ENCODE peak calls at places on chromosomes 11 and 22, in five cellular contexts. A is dorsolateral prefrontal cortex; V is germinal center; M is amygdala; E is stimulated activated naive CD8-positive, alpha-beta T cell treated with anti-CD3 and anti-CD28 coated beads, Interleukin-15, amount 100 ng/mL, for 72 hours. H is an unnamed sample.

GRCh38 chr11:27291302-27291889 is 71.6 kb downstream of the CCDC34 start:
- DNase-seq in V (no peak), E (no peak), M (no peak), A (no peak), H (no peak)

GRCh38 chr11:118916842-118917388 is 8.8 kb downstream of the BCL9L start:
- DNase-seq in A (peak; percentile 40), M (no peak), V (no peak), E (peak; percentile 13), H (no peak)

GRCh38 chr11:124536520-124536919 is 6.9 kb downstream of the OR8B12 start:
- DNase-seq in V (no peak), E (no peak), A (peak; percentile 48), M (peak; percentile 21), H (no peak)

GRCh38 chr11:8229299-8230177 is 34.1 kb downstream of the LMO1 start:
- DNase-seq in V (no peak), E (no peak), M (no peak), A (peak; percentile 23), H (no peak)

GRCh38 chr11:117437041-117437790 is 109.6 kb downstream of the CEP164 start:
- DNase-seq in A (peak; percentile 33), M (no peak), V (no peak), E (no peak), H (no peak)

GRCh38 chr11:134079317-134079716 is 10.4 kb downstream of the JAM3 start:
- DNase-seq in M (no peak), E (no peak), A (no peak), V (no peak), H (no peak)

GRCh38 chr11:134047586-134047999 is 21.3 kb upstream of the JAM3 start:
- DNase-seq in V (no peak), M (peak; percentile 34), A (peak; percentile 71), E (no peak), H (no peak)

GRCh38 chr11:71451596-71452353 is 1.2 kb upstream of the NADSYN1 start:
- DNase-seq in E (peak; percentile 21), V (no peak), A (peak; percentile 38), M (no peak), H (no peak)

GRCh38 chr22:42962295-42963230 is 52.4 kb downstream of the PACSIN2 start:
- DNase-seq in E (no peak), A (no peak), M (no peak), V (no peak), H (no peak)

GRCh38 chr11:123386746-123387510 is 43.1 kb upstream of the GRAMD1B start:
- DNase-seq in V (no peak), E (no peak), M (no peak), A (no peak), H (no peak)

GRCh38 chr11:3192511-3193372 is 25.9 kb downstream of the MRGPRG start:
- DNase-seq in E (no peak), V (no peak), A (no peak), M (no peak), H (no peak)

GRCh38 chr11:67698247-67698646 is 23.8 kb upstream of the ALDH3B2 start:
- DNase-seq in A (no peak), M (no peak), V (peak; percentile 16), E (peak; percentile 22), H (no peak)

GRCh38 chr22:42284643-42285181 is 14.3 kb upstream of the TCF20 start:
- DNase-seq in M (no peak), A (peak; percentile 24), E (no peak), V (no peak), H (no peak)

GRCh38 chr22:33247758-33248157 is 189.6 kb upstream of the SYN3 start:
- DNase-seq in A (no peak), E (no peak), M (no peak), V (no peak), H (no peak)

GRCh38 chr11:2265396-2265795 is 5.0 kb downstream of the ASCL2 start:
- DNase-seq in A (peak; percentile 39), E (no peak), M (no peak), V (peak; percentile 77), H (peak; percentile 70)

GRCh38 chr11:118243161-118243560 is 9.0 kb downstream of the MPZL3 start:
- DNase-seq in E (no peak), A (no peak), V (no peak), M (no peak), H (no peak)

GRCh38 chr11:82939456-82939855 is 37.9 kb downstream of the DDIAS start:
- DNase-seq in M (no peak), V (no peak), A (no peak), E (no peak), H (no peak)

GRCh38 chr22:44344407-44344806 is 31.7 kb upstream of the SHISAL1 start:
- DNase-seq in E (no peak), A (no peak), V (no peak), M (no peak), H (no peak)

GRCh38 chr11:13256216-13256615 is 21.4 kb upstream of the BMAL1 start:
- DNase-seq in M (no peak), E (no peak), A (no peak), V (no peak), H (no peak)

GRCh38 chr11:70574725-70575347 is 176.5 kb downstream of the CTTN start:
- DNase-seq in A (peak; percentile 27), M (no peak), E (no peak), V (no peak), H (no peak)

GRCh38 chr11:122882809-122883681 is 486 bp downstream of the JHY start:
- DNase-seq in M (peak; percentile 5), V (peak; percentile 19), E (peak; percentile 59), A (peak; percentile 51), H (peak; percentile 42)

H was measured in naive B cell.